ENCODE peak calls at places on chromosomes 11 and 22, in nine cellular contexts. I is HEK293T; Q is stimulated activated CD8-positive, alpha-beta memory T cell treated with anti-CD3 and anti-CD28 coated beads, Interleukin-4, amount 100 ng/mL, for 24 hours; B is OCI-LY7; D is hepatic stellate cell; X is T-cell; V is osteoblast; W is AG10803; R is activated naive CD4-positive, alpha-beta T cell treated with Interleukin-2 at 50 U/mL for 16 hours. F is an unnamed sample.

GRCh38 chr11:65216830-65217229 is 35.1 kb downstream of the CAPN1 start:
- DNase-seq in R (no peak), B (no peak), D (no peak), X (no peak), V (peak; percentile 48), Q (no peak), I (peak; percentile 22), W (no peak), F (no peak)

GRCh38 chr11:111253131-111253530 is 7.6 kb downstream of the POU2AF2 start:
- DNase-seq in W (no peak), D (no peak), V (no peak), X (no peak), R (no peak), B (peak; percentile 14), Q (no peak), I (no peak), F (no peak)

GRCh38 chr22:50146440-50147228 is 23.9 kb upstream of the PANX2 start:
- DNase-seq in B (no peak), R (no peak), I (peak; percentile 18), Q (no peak), V (peak; percentile 98), X (no peak), W (peak; percentile 72), D (peak; percentile 88), F (no peak)

GRCh38 chr22:24694971-24695928 is 79.3 kb downstream of the PIWIL3 start:
- DNase-seq in R (no peak), W (no peak), I (no peak), B (no peak), V (peak; percentile 53), X (no peak), D (no peak), Q (no peak), F (no peak)

GRCh38 chr11:7551571-7551970 is 37.8 kb downstream of the PPFIBP2 start:
- DNase-seq in Q (no peak), V (peak; percentile 37), D (no peak), R (no peak), B (no peak), X (no peak), W (peak; percentile 86), I (no peak), F (no peak)

GRCh38 chr11:134578807-134579708 is 167.0 kb upstream of the B3GAT1 start:
- DNase-seq in B (no peak), W (no peak), I (no peak), X (no peak), D (no peak), V (no peak), R (no peak), Q (no peak), F (peak; percentile 40)

GRCh38 chr11:65290448-65291165 is 24.1 kb upstream of the CDC42EP2 start:
- DNase-seq in X (no peak), R (no peak), Q (no peak), D (peak; percentile 63), W (peak; percentile 100), B (no peak), V (peak; percentile 93), I (no peak), F (no peak)

GRCh38 chr22:44132724-44133123 is 48.0 kb upstream of the PARVG start:
- DNase-seq in D (no peak), V (no peak), W (no peak), I (no peak), B (no peak), X (no peak), R (no peak), Q (no peak), F (no peak)

GRCh38 chr22:39686178-39686620 is 115.6 kb downstream of the CACNA1I start:
- DNase-seq in I (no peak), X (no peak), V (peak; percentile 71), B (no peak), D (no peak), W (no peak), R (no peak), Q (no peak), F (no peak)